ENCODE peak calls at places on chromosomes 4 and X, in seven cellular contexts. S, P, V, B, A, E and J are unnamed samples.

GRCh38 chr4:115491686-115492085 is 378.3 kb upstream of the NDST4 start:
- DNase-seq in V (no peak), A (no peak), S (no peak), B (no peak), E (no peak), P (no peak), J (no peak)

GRCh38 chrX:107849747-107850478 is 24.2 kb downstream of the MID2 start:
- DNase-seq in S (no peak), B (no peak), P (no peak), A (peak), V (no peak), E (no peak), J (no peak)

GRCh38 chrX:41956027-41956426 is 32.7 kb upstream of the CASK start:
- DNase-seq in V (no peak), E (no peak), P (no peak), S (no peak), B (no peak), A (no peak), J (no peak)

GRCh38 chrX:49129427-49129826 is 5.9 kb upstream of the GPKOW start:
- DNase-seq in E (no peak), A (no peak), V (no peak), P (no peak), B (no peak), S (no peak), J (no peak)

GRCh38 chr4:16597829-16598228 is 300.6 kb downstream of the LDB2 start:
- DNase-seq in P (no peak), S (no peak), A (peak), B (no peak), V (no peak), E (no peak), J (no peak)

GRCh38 chr4:1022739-1023066 is 11.3 kb downstream of the FGFRL1 start:
- DNase-seq in B (no peak), V (no peak), A (no peak), P (no peak), S (peak), E (no peak), J (no peak)

GRCh38 chr4:113738251-113738650 is 23.3 kb downstream of the CAMK2D start:
- DNase-seq in A (no peak), V (no peak), S (no peak), B (no peak), P (no peak), E (no peak), J (no peak)

GRCh38 chrX:38514014-38514854 is 47.1 kb upstream of the TSPAN7 start:
- DNase-seq in E (no peak), P (no peak), A (no peak), B (no peak), S (no peak), V (no peak), J (no peak)

GRCh38 chr4:102076622-102077021 is 268.7 kb downstream of the SLC39A8 start:
- DNase-seq in B (no peak), S (no peak), E (no peak), A (no peak), V (peak), P (no peak), J (no peak)

GRCh38 chrX:20124964-20125363 is 8.3 kb upstream of the MAP7D2 start:
- DNase-seq in V (no peak), P (no peak), S (no peak), B (no peak), A (no peak), E (no peak), J (no peak)

GRCh38 chr4:106325800-106326199 is 9.4 kb downstream of the AIMP1 start:
- DNase-seq in S (no peak), E (no peak), P (no peak), V (peak), B (no peak), A (no peak), J (no peak)

GRCh38 chr4:124322234-124322831 is 390.2 kb downstream of the ANKRD50 start:
- DNase-seq in B (no peak), S (no peak), E (peak), A (peak), V (peak), P (peak), J (no peak)

GRCh38 chrX:13699183-13699826 is 10.4 kb downstream of the RAB9A start:
- DNase-seq in V (peak), E (no peak), A (peak), S (no peak), B (no peak), P (peak), J (no peak)

GRCh38 chrX:17164936-17165335 is 210.1 kb upstream of the NHS start:
- DNase-seq in E (no peak), A (no peak), B (no peak), V (no peak), S (no peak), P (no peak), J (no peak)

GRCh38 chr4:149145803-149146202 is 669.8 kb downstream of the IQCM start:
- DNase-seq in S (no peak), E (no peak), P (no peak), A (no peak), V (no peak), B (peak), J (no peak)

GRCh38 chrX:132638313-132638712 is 149.5 kb upstream of the MBNL3 start:
- DNase-seq in P (no peak), B (no peak), S (no peak), V (no peak), A (no peak), E (no peak), J (no peak)

GRCh38 chr4:31383767-31384166 is 663.6 kb downstream of the PCDH7 start:
- DNase-seq in S (no peak), B (no peak), A (no peak), E (no peak), P (no peak), V (no peak), J (no peak)

GRCh38 chr4:71683309-71683708 is 100.6 kb downstream of the GC start:
- DNase-seq in B (no peak), V (no peak), S (no peak), E (no peak), P (no peak), A (no peak), J (no peak)

GRCh38 chrX:107398115-107398514 is 51.3 kb upstream of the FRMPD3 start:
- DNase-seq in V (no peak), A (no peak), E (peak), P (peak), S (no peak), B (no peak), J (no peak)

GRCh38 chr4:40710484-40711269 is 39.1 kb upstream of the NSUN7 start:
- DNase-seq in E (no peak), P (no peak), A (no peak), B (no peak), V (no peak), S (no peak), J (no peak)

GRCh38 chr4:109801895-109802319 is at the start of gene CFI:
- DNase-seq in E (no peak), V (peak), A (peak), B (no peak), S (no peak), P (no peak), J (peak)

GRCh38 chrX:9117851-9118250 is 83.9 kb upstream of the FAM9B start:
- DNase-seq in B (no peak), S (no peak), P (no peak), V (no peak), E (no peak), A (no peak), J (no peak)

GRCh38 chr4:111400736-111401135 is 744.5 kb upstream of the FAM241A start:
- DNase-seq in S (no peak), B (peak), V (no peak), A (peak), E (no peak), P (no peak), J (peak)

GRCh38 chrX:19579485-19579884 is 64.2 kb upstream of the MAP3K15 start:
- DNase-seq in A (peak), P (no peak), S (no peak), E (no peak), V (peak), B (no peak), J (no peak)

GRCh38 chrX:40040686-40041461 is 56.9 kb downstream of the BCOR start:
- DNase-seq in E (no peak), A (no peak), B (no peak), V (no peak), S (no peak), P (no peak), J (no peak)

GRCh38 chrX:40573763-40574162 is 7.0 kb upstream of the ATP6AP2 start:
- DNase-seq in E (peak), V (no peak), A (peak), P (no peak), S (no peak), B (no peak), J (no peak)

GRCh38 chrX:38841766-38842165 is 40.5 kb downstream of the MID1IP1 start:
- DNase-seq in P (no peak), E (no peak), B (no peak), V (no peak), A (no peak), S (no peak), J (no peak)

GRCh38 chrX:6169407-6169806 is 59.3 kb downstream of the NLGN4X start:
- DNase-seq in E (no peak), B (no peak), P (no peak), S (no peak), A (no peak), V (no peak), J (no peak)

GRCh38 chrX:109089359-109089758 is 353.0 kb upstream of the IRS4 start:
- DNase-seq in V (no peak), A (no peak), E (no peak), P (no peak), B (no peak), S (no peak), J (no peak)

GRCh38 chrX:65994519-65995501 is 45.1 kb downstream of the VSIG4 start:
- DNase-seq in V (no peak), S (no peak), P (no peak), A (no peak), B (no peak), E (no peak), J (no peak)

DNA sequence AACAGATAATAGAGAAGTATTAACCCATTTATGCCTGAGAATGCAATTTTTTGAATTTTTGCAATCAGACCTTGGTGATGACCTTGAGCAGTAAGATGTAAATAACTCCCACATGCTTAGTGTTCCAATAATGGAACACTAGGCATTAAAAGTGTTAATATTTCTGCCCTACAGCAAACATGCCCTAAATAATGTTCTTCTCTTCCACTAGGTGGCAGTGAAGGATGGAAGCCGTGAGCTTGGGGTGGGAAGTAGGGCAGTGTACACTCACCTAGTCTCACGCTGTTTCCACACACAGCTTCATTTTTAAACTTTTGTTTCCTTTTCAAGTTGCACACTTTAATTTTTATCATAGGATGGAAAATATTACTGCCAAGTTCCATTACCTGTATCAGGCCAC is 613.1 kb upstream of the HS3ST1 start:
- DNase-seq in S (peak), V (no peak), B (no peak), E (no peak), A (no peak), P (no peak), J (no peak)
- TF ChIP-seq CTCF in S (peak), V (no peak), B (no peak), E (peak), A (no peak), P (peak), J (no peak)

DNA sequence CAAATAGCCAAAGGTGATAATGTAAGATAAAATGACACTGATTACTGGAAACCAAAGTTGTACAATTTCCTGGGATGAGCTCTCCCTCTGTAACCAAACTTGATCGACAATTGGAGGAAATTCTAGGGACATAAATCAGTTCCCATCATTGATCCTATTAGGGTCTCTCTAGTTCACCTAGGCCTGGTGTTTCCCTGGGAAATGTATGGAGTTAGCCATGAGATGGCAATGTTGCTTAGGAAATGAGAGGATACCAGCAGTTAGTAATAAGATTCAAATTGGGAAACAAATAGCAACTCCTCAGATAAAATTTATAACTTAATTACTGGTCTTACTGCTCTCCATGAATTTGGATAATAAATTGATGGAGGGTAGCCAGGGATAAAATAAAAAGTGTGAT is 52.2 kb downstream of the SPATA18 start:
- DNase-seq in E (no peak), V (peak), B (no peak), A (peak), S (no peak), P (no peak), J (no peak)
- TF ChIP-seq CTCF in E (peak), V (peak), B (no peak), A (no peak), S (peak), P (no peak), J (peak)

DNA sequence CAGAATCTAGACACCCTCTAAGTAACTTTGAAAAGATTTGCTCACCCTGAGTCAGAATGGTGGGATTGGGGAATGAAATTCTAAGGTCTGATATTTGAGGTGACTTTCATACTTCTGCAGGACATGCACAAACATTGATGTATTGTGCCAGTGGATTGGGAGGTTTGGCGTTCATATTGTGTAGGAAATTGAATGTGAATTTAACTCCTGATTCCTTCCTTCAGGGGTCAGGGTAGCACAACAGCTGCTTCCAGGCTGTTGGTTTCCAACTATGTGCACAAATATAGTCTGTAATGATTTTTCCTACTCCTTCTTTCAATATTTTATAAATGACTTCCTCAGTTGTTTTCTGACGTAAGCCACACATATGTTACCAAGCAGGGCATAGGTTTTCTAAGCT is 3.1 kb downstream of the IL1RAPL1 start:
- DNase-seq in E (no peak), V (no peak), A (peak), S (no peak), P (no peak), B (no peak), J (no peak)
- TF ChIP-seq CTCF in E (no peak), V (no peak), A (no peak), S (no peak), P (no peak), B (peak), J (no peak)

GRCh38 chr4:8283631-8284121 is 14.1 kb downstream of the HTRA3 start:
- DNase-seq in S (no peak), P (no peak), A (no peak), B (no peak), E (peak), V (no peak), J (no peak)
- TF ChIP-seq CTCF in S (no peak), P (no peak), A (no peak), B (no peak), E (peak), V (no peak), J (no peak)

DNA sequence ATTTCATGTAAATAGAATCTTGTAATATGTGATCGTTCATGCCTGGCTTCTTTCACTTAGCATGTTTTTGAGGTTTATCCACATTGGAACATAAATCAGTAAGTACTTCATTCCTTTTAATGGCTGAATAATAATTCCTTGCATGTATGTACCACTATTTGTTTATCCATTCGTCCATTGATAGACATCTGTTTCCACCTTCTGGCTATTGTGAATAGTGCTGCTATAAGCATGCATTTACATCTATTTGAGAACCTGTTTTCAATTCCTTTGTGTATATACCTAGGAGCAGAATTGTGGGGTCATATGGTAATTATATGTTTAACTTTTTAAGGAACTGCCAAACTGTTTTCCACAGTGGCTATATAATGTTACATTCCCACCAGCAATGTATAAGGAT is 356.7 kb upstream of the DIPK2B start:
- DNase-seq in V (peak), S (no peak), P (no peak), A (peak), B (no peak), E (no peak), J (no peak)
- TF ChIP-seq CTCF in V (no peak), S (no peak), P (no peak), A (no peak), B (no peak), E (no peak), J (peak)

GRCh38 chrX:114338870-114339269 is 245.0 kb upstream of the HTR2C start:
- DNase-seq in S (no peak), V (no peak), E (no peak), B (no peak), P (no peak), A (no peak), J (no peak)

DNA sequence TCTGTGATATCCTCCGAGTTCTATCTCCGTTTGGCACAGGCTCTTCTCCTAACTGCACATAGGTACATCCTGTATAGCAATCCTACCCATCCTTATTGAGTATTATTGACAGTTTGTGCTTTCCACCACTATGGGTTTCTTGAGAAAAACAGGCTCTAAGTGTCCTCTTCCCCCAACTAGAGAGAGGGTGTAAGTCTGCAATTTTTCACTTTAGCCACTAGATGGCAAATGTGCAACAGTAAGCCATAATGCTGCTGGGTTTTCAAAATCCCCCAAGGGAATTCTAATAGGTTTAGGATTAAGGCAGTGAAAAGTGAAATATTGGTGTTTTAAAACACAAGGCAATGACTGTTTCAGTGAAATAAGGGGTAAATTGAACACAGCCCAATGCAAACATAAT is 239.1 kb upstream of the HTR2C start:
- DNase-seq in V (peak), A (peak), B (no peak), S (peak), P (peak), E (peak), J (peak)
- TF ChIP-seq CTCF in V (peak), A (no peak), B (peak), S (peak), P (peak), E (peak), J (peak)

GRCh38 chr4:38185406-38185805 is 225.2 kb downstream of the PTTG2 start:
- DNase-seq in E (no peak), B (no peak), S (no peak), P (no peak), V (no peak), A (no peak), J (no peak)

GRCh38 chr4:38182334-38182998 is 222.3 kb downstream of the PTTG2 start:
- DNase-seq in B (no peak), P (no peak), A (no peak), S (no peak), E (no peak), V (no peak), J (no peak)

GRCh38 chr4:38180456-38180855 is 220.3 kb downstream of the PTTG2 start:
- DNase-seq in P (no peak), E (no peak), B (no peak), A (peak), S (no peak), V (no peak), J (no peak)

GRCh38 chr4:38188136-38188535 is 227.9 kb downstream of the PTTG2 start:
- DNase-seq in E (no peak), P (no peak), B (no peak), V (no peak), A (no peak), S (no peak), J (no peak)

GRCh38 chr4:38184404-38184803 is 224.2 kb downstream of the PTTG2 start:
- DNase-seq in S (no peak), E (no peak), P (no peak), B (no peak), A (no peak), V (no peak), J (no peak)
- TF ChIP-seq CTCF in S (no peak), E (no peak), P (no peak), B (peak), A (peak), V (no peak), J (peak)

DNA sequence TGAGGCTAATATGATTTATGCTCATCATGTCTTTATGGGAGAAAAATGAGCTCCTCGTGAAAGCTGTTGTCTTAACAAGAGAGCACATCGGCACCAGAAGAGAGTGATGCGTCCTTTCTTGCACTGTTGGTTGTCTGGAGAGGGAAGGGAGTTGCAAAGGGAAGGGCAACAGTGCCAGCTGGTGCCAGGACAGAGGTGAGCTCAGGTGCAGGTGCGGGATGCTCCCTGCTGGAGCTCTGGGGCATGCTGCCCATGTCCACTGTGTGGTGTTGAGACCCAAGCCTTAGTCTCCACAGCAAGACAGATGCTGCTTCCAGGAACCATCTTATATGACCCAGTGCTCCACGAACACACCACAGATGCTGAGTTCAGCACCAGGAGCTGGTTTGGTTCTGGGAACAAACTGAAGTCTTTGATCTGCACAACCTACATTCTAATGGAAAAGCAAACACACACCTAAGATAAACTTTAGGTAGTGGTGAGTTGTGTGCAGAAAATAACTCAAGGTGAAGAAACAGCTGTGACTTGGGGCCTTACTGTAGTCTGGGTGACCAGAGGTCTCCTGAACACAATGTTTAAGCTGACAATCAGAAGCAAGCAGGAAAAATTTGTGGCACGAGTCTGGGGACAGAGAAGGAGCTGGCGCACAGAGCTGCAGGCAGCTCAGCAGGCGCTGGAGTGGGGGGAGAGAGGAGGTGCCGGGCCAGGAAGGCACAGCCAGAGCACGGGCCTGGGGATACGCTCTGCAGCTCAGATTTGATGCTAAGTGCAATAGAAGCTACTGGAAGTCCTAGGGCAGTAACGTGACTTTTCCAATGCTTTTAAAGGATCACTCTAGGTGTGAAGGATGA is 73.2 kb downstream of the HAUS3 start:
- DNase-seq in B (no peak), E (no peak), V (no peak), P (no peak), S (no peak), A (no peak), J (no peak)
- TF ChIP-seq CTCF in B (no peak), E (no peak), V (no peak), P (no peak), S (no peak), A (no peak), J (no peak)